ENCODE peak calls at places on chromosomes 5 and 9, in eight cellular contexts. One of them, this sample, is unnamed.

GRCh38 chr5:149002053-149002452 is 60.8 kb downstream of the SH3TC2 start:
- DNase-seq in GM06990: no peak
- DNase-seq in heart right ventricle: no peak
- DNase-seq in skeletal muscle cell: peak
- DNase-seq in A549: peak
- DNase-seq in hepatocyte: peak
- DNase-seq in Caco-2: peak
- DNase-seq in lower leg skin: no peak
- DNase-seq in this sample: peak

GRCh38 chr5:161544350-161544765 is 2.2 kb downstream of the GABRB2 start:
- DNase-seq in GM06990: no peak
- DNase-seq in heart right ventricle: no peak
- DNase-seq in skeletal muscle cell: peak
- DNase-seq in A549: peak
- DNase-seq in hepatocyte: peak
- DNase-seq in Caco-2: peak
- DNase-seq in lower leg skin: peak
- DNase-seq in this sample: peak

GRCh38 chr9:131734165-131734610 is 5.7 kb downstream of the RAPGEF1 start:
- DNase-seq in GM06990: no peak
- DNase-seq in heart right ventricle: peak
- DNase-seq in skeletal muscle cell: no peak
- DNase-seq in A549: peak
- DNase-seq in hepatocyte: peak
- DNase-seq in Caco-2: no peak
- DNase-seq in lower leg skin: no peak
- DNase-seq in this sample: no peak

GRCh38 chr5:20028506-20028905 is 40.5 kb upstream of the CDH18 start:
- DNase-seq in GM06990: no peak
- DNase-seq in heart right ventricle: no peak
- DNase-seq in skeletal muscle cell: no peak
- DNase-seq in A549: no peak
- DNase-seq in hepatocyte: no peak
- DNase-seq in Caco-2: no peak
- DNase-seq in lower leg skin: no peak
- DNase-seq in this sample: no peak

GRCh38 chr9:91256235-91256634 is 105.5 kb downstream of the AUH start:
- DNase-seq in GM06990: no peak
- DNase-seq in heart right ventricle: no peak
- DNase-seq in skeletal muscle cell: no peak
- DNase-seq in A549: no peak
- DNase-seq in hepatocyte: no peak
- DNase-seq in Caco-2: no peak
- DNase-seq in lower leg skin: no peak
- DNase-seq in this sample: no peak

GRCh38 chr5:181221105-181221791 is 1.8 kb upstream of the TRIM41 start:
- DNase-seq in GM06990: no peak
- DNase-seq in heart right ventricle: no peak
- DNase-seq in skeletal muscle cell: no peak
- DNase-seq in A549: no peak
- DNase-seq in hepatocyte: no peak
- DNase-seq in Caco-2: no peak
- DNase-seq in lower leg skin: no peak
- DNase-seq in this sample: no peak

GRCh38 chr9:121765021-121765950 is 113.9 kb downstream of the DAB2IP start:
- DNase-seq in GM06990: no peak
- DNase-seq in heart right ventricle: peak
- DNase-seq in skeletal muscle cell: no peak
- DNase-seq in A549: peak
- DNase-seq in hepatocyte: peak
- DNase-seq in Caco-2: no peak
- DNase-seq in lower leg skin: no peak
- DNase-seq in this sample: no peak

GRCh38 chr9:13787234-13787833 is 507.8 kb upstream of the MPDZ start:
- DNase-seq in GM06990: no peak
- DNase-seq in heart right ventricle: no peak
- DNase-seq in skeletal muscle cell: peak
- DNase-seq in A549: no peak
- DNase-seq in hepatocyte: peak
- DNase-seq in Caco-2: no peak
- DNase-seq in lower leg skin: no peak
- DNase-seq in this sample: no peak

GRCh38 chr5:75694781-75695180 is 22.5 kb downstream of the POC5 start:
- DNase-seq in GM06990: no peak
- DNase-seq in heart right ventricle: no peak
- DNase-seq in skeletal muscle cell: no peak
- DNase-seq in A549: no peak
- DNase-seq in hepatocyte: no peak
- DNase-seq in Caco-2: no peak
- DNase-seq in lower leg skin: no peak
- DNase-seq in this sample: no peak

GRCh38 chr5:60340965-60341471 is 358.9 kb downstream of the DEPDC1B start:
- DNase-seq in GM06990: peak
- DNase-seq in heart right ventricle: peak
- DNase-seq in skeletal muscle cell: no peak
- DNase-seq in A549: no peak
- DNase-seq in hepatocyte: no peak
- DNase-seq in Caco-2: no peak
- DNase-seq in lower leg skin: no peak
- DNase-seq in this sample: no peak

GRCh38 chr5:44365351-44365750 is 23.9 kb downstream of the FGF10 start:
- DNase-seq in GM06990: no peak
- DNase-seq in heart right ventricle: no peak
- DNase-seq in skeletal muscle cell: no peak
- DNase-seq in A549: no peak
- DNase-seq in hepatocyte: peak
- DNase-seq in Caco-2: no peak
- DNase-seq in lower leg skin: no peak
- DNase-seq in this sample: no peak

GRCh38 chr9:73327149-73327548 is 175.5 kb downstream of the ANXA1 start:
- DNase-seq in GM06990: no peak
- DNase-seq in heart right ventricle: no peak
- DNase-seq in skeletal muscle cell: no peak
- DNase-seq in A549: no peak
- DNase-seq in hepatocyte: peak
- DNase-seq in Caco-2: no peak
- DNase-seq in lower leg skin: no peak
- DNase-seq in this sample: no peak

GRCh38 chr5:180046656-180047055 is 24.9 kb downstream of the RNF130 start:
- DNase-seq in GM06990: no peak
- DNase-seq in heart right ventricle: no peak
- DNase-seq in skeletal muscle cell: no peak
- DNase-seq in A549: no peak
- DNase-seq in hepatocyte: no peak
- DNase-seq in Caco-2: no peak
- DNase-seq in lower leg skin: no peak
- DNase-seq in this sample: no peak

DNA sequence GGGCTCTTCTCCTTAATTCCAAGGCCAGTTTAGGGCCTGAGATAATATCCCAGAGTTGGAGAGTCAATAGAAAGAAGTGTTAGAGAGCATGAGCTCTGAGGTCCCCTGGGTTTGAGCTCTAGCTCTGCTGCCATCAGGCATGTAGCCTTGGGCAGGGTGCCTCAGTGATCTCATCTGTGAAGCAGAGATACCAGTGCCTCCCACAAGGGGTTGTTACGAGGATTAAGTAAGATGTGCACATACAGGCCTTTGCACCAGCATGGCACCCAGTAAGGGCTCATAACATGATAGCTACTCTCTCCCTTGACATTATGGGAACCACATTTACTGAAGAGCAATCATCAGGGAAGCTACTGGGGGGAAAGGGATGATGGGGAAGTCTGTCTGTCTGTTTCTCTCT is 265.7 kb downstream of the HSPA4 start:
- DNase-seq in GM06990: no peak
- DNase-seq in heart right ventricle: no peak
- DNase-seq in skeletal muscle cell: no peak
- DNase-seq in A549: no peak
- DNase-seq in hepatocyte: no peak
- DNase-seq in Caco-2: no peak
- DNase-seq in lower leg skin: no peak
- DNase-seq in this sample: no peak
- H3K4me3 ChIP-seq in GM06990: no peak
- H3K4me3 ChIP-seq in heart right ventricle: no peak
- H3K4me3 ChIP-seq in skeletal muscle cell: no peak
- H3K4me3 ChIP-seq in A549: no peak
- H3K4me3 ChIP-seq in hepatocyte: no peak
- H3K4me3 ChIP-seq in Caco-2: no peak
- H3K4me3 ChIP-seq in lower leg skin: no peak
- H3K4me3 ChIP-seq in this sample: no peak

GRCh38 chr5:150587016-150587415 is 53.4 kb upstream of the SYNPO start:
- DNase-seq in GM06990: no peak
- DNase-seq in heart right ventricle: no peak
- DNase-seq in skeletal muscle cell: no peak
- DNase-seq in A549: no peak
- DNase-seq in hepatocyte: no peak
- DNase-seq in Caco-2: no peak
- DNase-seq in lower leg skin: no peak
- DNase-seq in this sample: no peak

GRCh38 chr5:150587830-150588494 is 52.5 kb upstream of the SYNPO start:
- DNase-seq in GM06990: no peak
- DNase-seq in heart right ventricle: no peak
- DNase-seq in skeletal muscle cell: no peak
- DNase-seq in A549: no peak
- DNase-seq in hepatocyte: no peak
- DNase-seq in Caco-2: no peak
- DNase-seq in lower leg skin: no peak
- DNase-seq in this sample: peak

GRCh38 chr5:150583541-150584225 is 56.8 kb upstream of the SYNPO start:
- DNase-seq in GM06990: no peak
- DNase-seq in heart right ventricle: no peak
- DNase-seq in skeletal muscle cell: no peak
- DNase-seq in A549: no peak
- DNase-seq in hepatocyte: no peak
- DNase-seq in Caco-2: no peak
- DNase-seq in lower leg skin: no peak
- DNase-seq in this sample: peak

GRCh38 chr5:150584561-150585335 is 55.7 kb upstream of the SYNPO start:
- DNase-seq in GM06990: no peak
- DNase-seq in heart right ventricle: no peak
- DNase-seq in skeletal muscle cell: no peak
- DNase-seq in A549: no peak
- DNase-seq in hepatocyte: no peak
- DNase-seq in Caco-2: no peak
- DNase-seq in lower leg skin: no peak
- DNase-seq in this sample: peak

DNA sequence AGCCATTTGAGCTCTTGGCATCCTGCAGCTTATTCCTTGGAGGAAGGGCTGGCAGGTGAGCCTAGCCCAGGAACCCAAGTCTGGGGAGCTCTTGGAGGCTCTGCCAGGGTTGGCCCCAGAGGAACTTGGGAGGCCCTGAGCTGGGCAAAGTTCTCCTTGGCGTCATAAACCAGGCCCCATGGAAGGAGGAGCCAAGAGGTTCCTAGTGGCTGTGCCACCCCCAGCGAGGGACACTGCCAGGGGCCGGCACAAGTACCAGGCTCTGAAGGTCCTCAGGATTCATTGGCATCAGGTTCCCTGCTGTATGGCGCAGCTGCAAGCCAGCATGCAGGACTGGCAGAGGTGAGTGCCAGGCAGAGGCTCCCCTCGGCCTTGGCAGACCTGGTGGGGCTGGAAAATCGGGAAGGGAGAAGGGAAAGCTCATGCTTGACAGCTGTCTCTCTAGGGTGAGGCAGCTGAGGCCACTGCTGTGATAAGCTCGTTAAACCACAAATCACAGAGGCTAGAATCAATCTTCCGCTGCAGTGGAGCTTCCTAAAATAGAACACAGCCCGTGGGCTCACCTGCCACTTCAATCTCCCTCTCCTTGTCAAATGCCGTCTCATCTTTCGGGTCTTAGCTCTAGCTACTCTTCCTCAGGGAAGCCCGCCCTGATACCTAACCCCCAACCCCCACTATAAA is 54.5 kb upstream of the SYNPO start:
- DNase-seq in GM06990: no peak
- DNase-seq in heart right ventricle: no peak
- DNase-seq in skeletal muscle cell: no peak
- DNase-seq in A549: no peak
- DNase-seq in hepatocyte: no peak
- DNase-seq in Caco-2: no peak
- DNase-seq in lower leg skin: no peak
- DNase-seq in this sample: peak
- H3K4me3 ChIP-seq in GM06990: no peak
- H3K4me3 ChIP-seq in heart right ventricle: no peak
- H3K4me3 ChIP-seq in skeletal muscle cell: no peak
- H3K4me3 ChIP-seq in A549: no peak
- H3K4me3 ChIP-seq in hepatocyte: no peak
- H3K4me3 ChIP-seq in Caco-2: no peak
- H3K4me3 ChIP-seq in lower leg skin: no peak
- H3K4me3 ChIP-seq in this sample: no peak

DNA sequence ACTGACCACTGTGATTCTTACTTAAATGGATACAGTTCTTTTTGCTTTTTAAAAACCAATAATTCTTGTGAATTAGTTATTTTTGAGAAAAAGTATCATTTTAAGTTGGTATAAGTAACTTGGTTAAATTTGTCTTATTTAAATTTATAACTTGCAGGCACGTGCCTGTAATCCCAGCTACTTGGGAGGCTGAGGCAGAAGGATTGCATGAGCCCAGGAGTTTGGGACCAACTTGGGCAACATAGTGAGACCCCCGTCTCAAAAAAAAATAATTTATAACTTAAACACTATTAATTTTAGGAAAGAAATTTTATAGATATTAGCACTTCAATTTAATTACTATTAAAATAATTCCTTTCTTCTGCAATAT is 5.0 kb downstream of the CPEB4 start:
- DNase-seq in GM06990: no peak
- DNase-seq in heart right ventricle: no peak
- DNase-seq in skeletal muscle cell: no peak
- DNase-seq in A549: no peak
- DNase-seq in hepatocyte: no peak
- DNase-seq in Caco-2: no peak
- DNase-seq in lower leg skin: no peak
- DNase-seq in this sample: no peak
- H3K4me3 ChIP-seq in GM06990: peak
- H3K4me3 ChIP-seq in heart right ventricle: peak
- H3K4me3 ChIP-seq in skeletal muscle cell: no peak
- H3K4me3 ChIP-seq in A549: peak
- H3K4me3 ChIP-seq in hepatocyte: no peak
- H3K4me3 ChIP-seq in Caco-2: no peak
- H3K4me3 ChIP-seq in lower leg skin: no peak
- H3K4me3 ChIP-seq in this sample: peak

DNA sequence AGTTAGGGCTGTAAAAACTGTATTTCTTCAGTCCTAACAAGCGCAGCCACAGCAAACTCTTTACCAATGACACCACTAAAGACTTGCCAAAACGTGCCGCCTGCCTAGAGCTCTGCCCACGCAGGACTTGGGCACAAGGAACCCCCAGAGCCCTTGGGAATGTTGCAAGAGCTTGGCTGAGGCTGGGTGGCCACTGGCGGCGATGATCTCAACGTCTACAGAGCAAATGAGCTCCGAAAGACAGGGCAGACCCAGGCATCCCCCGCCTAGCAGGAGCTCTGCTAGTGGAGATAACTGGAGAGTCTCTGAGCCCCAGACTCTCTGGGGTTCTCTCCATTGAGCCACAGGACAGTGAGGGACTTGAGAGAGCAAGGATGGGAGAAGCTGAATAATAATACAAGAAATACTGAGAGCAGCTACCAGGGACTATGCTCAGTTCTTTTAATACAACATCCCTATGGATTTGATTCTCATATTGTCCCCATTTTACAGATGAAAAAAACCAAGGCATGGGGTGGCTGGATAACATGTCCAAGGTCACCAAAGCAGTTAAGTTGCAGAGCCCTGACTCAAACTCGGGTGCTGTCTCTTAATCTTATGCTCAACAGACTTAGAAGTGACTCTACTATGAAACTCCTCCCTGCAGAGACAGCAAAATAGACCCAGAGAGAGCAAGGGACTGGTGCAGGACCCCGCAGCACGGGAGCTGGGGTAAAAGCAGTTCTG is 32.5 kb downstream of the SHB start:
- DNase-seq in GM06990: no peak
- DNase-seq in heart right ventricle: no peak
- DNase-seq in skeletal muscle cell: no peak
- DNase-seq in A549: peak
- DNase-seq in hepatocyte: no peak
- DNase-seq in Caco-2: no peak
- DNase-seq in lower leg skin: no peak
- DNase-seq in this sample: peak
- H3K4me3 ChIP-seq in GM06990: no peak
- H3K4me3 ChIP-seq in heart right ventricle: no peak
- H3K4me3 ChIP-seq in skeletal muscle cell: no peak
- H3K4me3 ChIP-seq in A549: no peak
- H3K4me3 ChIP-seq in hepatocyte: no peak
- H3K4me3 ChIP-seq in Caco-2: no peak
- H3K4me3 ChIP-seq in lower leg skin: no peak
- H3K4me3 ChIP-seq in this sample: no peak

This sample was measured in endodermal cell.